ENCODE peak calls at places on chromosome 7, in seven cellular contexts. R, E, P, M, D, B and J are unnamed samples. For H3K36me3 and H3K4me1, the result is how much of the 10 kb centered on the place peaks cover.

GRCh38 chr7:136868496-136869005 is at the start of gene CHRM2:
- DNase-seq in R (peak), E (no peak), P (no peak), M (no peak), D (peak), B (no peak), J (no peak)

GRCh38 chr7:117229350-117229749 is 93.5 kb downstream of the WNT2 start:
- DNase-seq in R (no peak), E (no peak), P (no peak), M (no peak), D (no peak), B (no peak), J (no peak)

GRCh38 chr7:88344956-88345832 is 38.5 kb upstream of the STEAP4 start:
- DNase-seq in R (peak), E (peak), P (peak), M (peak), D (peak), B (peak), J (no peak)

GRCh38 chr7:96962221-96962620 is 43.1 kb upstream of the DLX6 start:
- DNase-seq in R (no peak), E (no peak), P (no peak), M (peak), D (no peak), B (no peak), J (no peak)

GRCh38 chr7:22718200-22718711 is 8.7 kb upstream of the IL6 start:
- DNase-seq in R (peak), E (no peak), P (no peak), M (no peak), D (no peak), B (no peak), J (no peak)

GRCh38 chr7:119175916-119176627 is 951.6 kb downstream of the ANKRD7 start:
- DNase-seq in R (peak), E (peak), P (peak), M (no peak), D (peak), B (peak), J (no peak)

GRCh38 chr7:130294314-130294713 is 1.4 kb downstream of the CPA4 start:
- DNase-seq in R (no peak), E (no peak), P (no peak), M (no peak), D (no peak), B (no peak), J (no peak)

GRCh38 chr7:33581239-33581638 is 324.1 kb upstream of the BMPER start:
- DNase-seq in R (no peak), E (no peak), P (no peak), M (no peak), D (no peak), B (no peak), J (no peak)

GRCh38 chr7:48046458-48046857 is 11.1 kb downstream of the C7orf57 start:
- DNase-seq in R (no peak), E (no peak), P (no peak), M (no peak), D (no peak), B (no peak), J (no peak)

GRCh38 chr7:44072364-44073231 is 7.2 kb upstream of the PGAM2 start:
- DNase-seq in R (peak), E (peak), P (no peak), M (peak), D (peak), B (peak), J (no peak)

GRCh38 chr7:107865956-107866775 is 24.8 kb upstream of the DLD start:
- DNase-seq in R (no peak), E (no peak), P (no peak), M (no peak), D (no peak), B (no peak), J (no peak)

GRCh38 chr7:132220060-132220459 is 356.2 kb downstream of the PLXNA4 start:
- DNase-seq in R (no peak), E (no peak), P (no peak), M (no peak), D (no peak), B (no peak), J (no peak)

GRCh38 chr7:14805105-14805719 is 97.3 kb downstream of the DGKB start:
- DNase-seq in R (no peak), E (no peak), P (no peak), M (no peak), D (no peak), B (no peak), J (no peak)

GRCh38 chr7:6510476-6511133 is 40.7 kb downstream of the GRID2IP start:
- DNase-seq in R (no peak), E (no peak), P (no peak), M (no peak), D (no peak), B (no peak), J (no peak)

DNA sequence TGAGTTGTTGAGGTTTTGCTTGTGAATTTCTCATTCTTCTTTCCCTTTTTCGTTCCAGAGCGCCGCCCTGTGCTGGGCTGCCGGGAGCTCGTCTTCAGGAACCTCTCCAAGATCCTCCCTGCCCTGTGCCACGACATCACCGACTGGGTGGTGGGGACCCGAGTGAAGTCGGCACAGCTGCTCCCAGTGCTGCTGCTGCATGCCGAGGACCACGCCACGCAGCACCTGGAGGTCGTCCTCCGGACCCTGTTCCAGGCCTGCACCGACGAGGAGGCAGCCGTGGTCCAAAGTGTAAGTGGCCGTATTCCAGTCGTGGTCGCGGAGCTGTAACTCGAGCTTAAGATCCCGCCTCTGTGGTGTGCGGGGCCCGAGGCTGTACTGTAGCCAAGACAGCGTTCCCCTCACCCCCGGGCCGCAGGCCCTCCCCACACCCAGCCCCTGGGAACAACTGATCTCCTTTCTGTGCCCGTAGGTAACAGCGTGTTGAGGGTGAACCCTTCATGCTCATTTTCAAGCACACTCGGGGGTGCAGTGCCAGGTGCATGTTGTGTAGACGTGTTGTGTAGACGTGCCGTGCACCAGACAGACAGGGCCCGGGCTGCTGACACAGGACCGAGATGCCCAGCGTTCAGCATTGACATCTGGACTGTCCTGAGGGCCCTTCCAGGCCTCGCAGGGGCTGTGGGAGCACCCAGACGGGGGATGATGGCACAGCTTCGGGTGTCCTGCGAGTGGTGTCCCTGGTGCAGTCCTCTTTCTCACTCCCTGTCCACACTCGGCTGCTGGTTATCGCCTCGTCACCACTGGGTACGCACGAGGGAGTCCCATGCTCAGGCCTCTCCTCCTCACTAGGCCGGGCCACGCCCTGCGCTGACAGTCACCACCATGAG is 27.7 kb upstream of the PRKAR1B start:
- DNase-seq in R (no peak), E (no peak), P (no peak), M (no peak), D (no peak), B (no peak), J (no peak)
- H3K36me3 ChIP-seq in R (under half), E (under half), P (under half), M (under half), D (half or more), B (under half), J (under half)

GRCh38 chr7:26440253-26440992 is 148.8 kb downstream of the SNX10 start:
- DNase-seq in R (no peak), E (no peak), P (no peak), M (no peak), D (no peak), B (no peak), J (no peak)
- H3K4me1 ChIP-seq in R (under half), E (under half), P (under half), M (under half), D (under half), B (under half), J (under half)

GRCh38 chr7:104206841-104207240 is 972 bp downstream of the ORC5 start:
- DNase-seq in R (no peak), E (no peak), P (no peak), M (no peak), D (no peak), B (no peak), J (no peak)
- H3K36me3 ChIP-seq in R (under half), E (under half), P (under half), M (under half), D (under half), B (under half), J (under half)

GRCh38 chr7:27199820-27200760 is at the start of gene HOXA13:
- DNase-seq in R (no peak), E (no peak), P (no peak), M (no peak), D (peak), B (peak), J (peak)

GRCh38 chr7:27202741-27203134 is 2.8 kb upstream of the HOXA13 start:
- DNase-seq in R (no peak), E (no peak), P (no peak), M (no peak), D (no peak), B (peak), J (peak)

GRCh38 chr7:27202018-27202740 is 2.3 kb upstream of the HOXA13 start:
- DNase-seq in R (no peak), E (no peak), P (no peak), M (no peak), D (no peak), B (peak), J (peak)

GRCh38 chr7:27200761-27201230 is 905 bp upstream of the HOXA13 start:
- DNase-seq in R (no peak), E (no peak), P (no peak), M (no peak), D (no peak), B (peak), J (no peak)

DNA sequence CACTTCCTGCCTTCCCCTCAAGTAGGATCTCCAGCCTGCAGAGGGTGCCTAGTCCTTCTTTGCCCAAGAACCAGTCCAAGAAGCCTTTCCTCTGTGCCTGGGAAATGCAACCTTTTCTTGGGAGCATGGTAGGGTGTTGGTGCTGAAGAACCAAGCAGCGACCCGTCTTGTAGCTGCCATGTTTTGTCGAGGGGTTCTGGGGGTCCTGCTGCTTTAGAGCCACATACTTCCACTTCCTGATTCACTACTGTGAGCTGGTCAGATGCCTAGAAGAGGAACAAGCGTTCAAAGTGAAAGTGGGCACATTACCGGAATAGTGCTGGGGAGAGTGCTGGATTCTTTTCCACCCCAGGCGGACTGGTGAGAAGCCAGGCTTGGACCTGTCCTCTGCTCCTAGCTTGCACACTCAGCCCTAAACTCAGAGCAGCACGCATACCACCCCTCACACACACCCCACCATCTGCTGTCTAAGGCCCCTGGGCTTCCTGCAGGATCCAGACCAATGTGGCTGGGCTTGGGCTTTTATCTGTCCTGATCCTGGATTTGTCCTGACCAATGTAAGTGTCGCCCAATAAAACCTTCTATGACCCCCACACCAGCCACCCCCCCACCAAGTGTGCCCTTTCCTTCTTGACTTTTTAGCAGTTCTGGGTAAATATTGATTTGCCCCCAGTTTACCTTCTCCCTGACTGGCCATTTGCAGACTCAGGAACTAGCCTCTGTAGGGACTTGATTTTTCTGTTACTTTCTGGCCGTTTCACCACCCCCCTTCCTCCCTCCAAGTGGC is 1.5 kb upstream of the HOXA13 start:
- DNase-seq in R (no peak), E (no peak), P (no peak), M (no peak), D (no peak), B (peak), J (peak)
- H3K4me1 ChIP-seq in R (under half), E (under half), P (under half), M (under half), D (under half), B (under half), J (under half)